ENCODE peak calls at places on chromosome 3, in seven cellular contexts. U is tibial artery, E is gastrocnemius medialis, H is cardiac fibroblast, Y is fibroblast of lung, L is stomach, N is heart left ventricle. W is an unnamed sample.
A peak's percentile ranks its signal among the peaks of the same experiment; 100 is the strongest.

GRCh38 chr3:185715091-185715490 is 109.8 kb downstream of the IGF2BP2 start:
- DNase-seq in H (peak; percentile 79), L (no peak), Y (peak; percentile 85), N (no peak), E (no peak), U (no peak), W (no peak)

GRCh38 chr3:64150527-64151238 is 74.6 kb downstream of the PRICKLE2 start:
- DNase-seq in N (peak; percentile 81), H (peak; percentile 82), E (no peak), Y (peak; percentile 92), L (peak; percentile 84), U (peak; percentile 87), W (peak; percentile 34)

GRCh38 chr3:126711361-126711760 is 7.3 kb downstream of the CHCHD6 start:
- DNase-seq in H (peak; percentile 10), U (no peak), N (no peak), Y (peak; percentile 61), L (no peak), E (no peak), W (no peak)

GRCh38 chr3:158802399-158803023 is 657 bp downstream of the MFSD1 start:
- DNase-seq in Y (no peak), E (peak; percentile 13), U (no peak), N (no peak), H (no peak), L (no peak), W (no peak)

GRCh38 chr3:4222574-4222973 is 80.6 kb upstream of the SETMAR start:
- DNase-seq in L (no peak), U (no peak), N (no peak), Y (no peak), E (no peak), H (no peak), W (no peak)

GRCh38 chr3:53996153-53996861 is 104.6 kb upstream of the SELENOK start:
- DNase-seq in N (no peak), H (no peak), E (no peak), U (no peak), Y (no peak), L (no peak), W (no peak)

GRCh38 chr3:165994293-165994692 is 157.1 kb upstream of the BCHE start:
- DNase-seq in N (no peak), Y (no peak), L (no peak), H (no peak), U (no peak), E (no peak), W (no peak)

GRCh38 chr3:52428151-52429005 is 16.5 kb downstream of the SEMA3G start:
- DNase-seq in H (peak; percentile 90), L (peak; percentile 70), Y (peak; percentile 66), U (peak; percentile 67), E (peak; percentile 63), N (peak; percentile 54), W (peak; percentile 65)

GRCh38 chr3:107660316-107660976 is 137.7 kb downstream of the BBX start:
- DNase-seq in L (no peak), N (no peak), Y (no peak), U (no peak), E (no peak), H (peak; percentile 78), W (no peak)

GRCh38 chr3:132180337-132180791 is 136.8 kb upstream of the ACP3 start:
- DNase-seq in N (no peak), L (no peak), H (peak; percentile 74), Y (peak; percentile 47), U (no peak), E (no peak), W (peak; percentile 60)

GRCh38 chr3:127020543-127020942 is 37.6 kb downstream of the PLXNA1 start:
- DNase-seq in Y (no peak), U (no peak), N (no peak), E (no peak), H (no peak), L (no peak), W (no peak)

GRCh38 chr3:16253601-16254000 is 11.1 kb downstream of the DPH3 start:
- DNase-seq in U (peak; percentile 93), Y (no peak), E (peak; percentile 88), L (no peak), H (peak; percentile 69), N (peak; percentile 77), W (no peak)

GRCh38 chr3:122676759-122677158 is 3.9 kb upstream of the PARP14 start:
- DNase-seq in E (no peak), U (no peak), H (peak; percentile 41), Y (peak; percentile 61), L (no peak), N (no peak), W (peak; percentile 37)

GRCh38 chr3:99549918-99550603 is 88.3 kb upstream of the COL8A1 start:
- DNase-seq in U (no peak), N (no peak), L (no peak), H (peak; percentile 58), E (no peak), Y (peak; percentile 67), W (no peak)

GRCh38 chr3:128323206-128324081 is 143.2 kb downstream of the DNAJB8 start:
- DNase-seq in H (no peak), U (no peak), E (no peak), Y (no peak), L (peak; percentile 69), N (peak; percentile 54), W (no peak)

GRCh38 chr3:5016218-5017161 is 37.3 kb downstream of the BHLHE40 start:
- DNase-seq in Y (peak; percentile 79), H (peak; percentile 62), L (peak; percentile 59), U (no peak), N (peak; percentile 80), E (peak; percentile 50), W (no peak)

GRCh38 chr3:187783098-187783497 is 37.8 kb upstream of the BCL6 start:
- DNase-seq in U (no peak), E (no peak), Y (peak; percentile 99), H (peak; percentile 89), L (peak; percentile 62), N (peak; percentile 59), W (peak; percentile 89)

GRCh38 chr3:182971637-182972036 is 8.7 kb downstream of the DCUN1D1 start:
- DNase-seq in N (no peak), H (peak; percentile 12), L (no peak), E (no peak), Y (peak; percentile 56), U (no peak), W (peak; percentile 19)

GRCh38 chr3:119579366-119580147 is at the start of gene ADPRH:
- DNase-seq in N (peak; percentile 94), U (peak; percentile 86), Y (peak; percentile 75), L (peak; percentile 84), E (peak; percentile 88), H (peak; percentile 69), W (no peak)

GRCh38 chr3:125107384-125107783 is 51.6 kb upstream of the HEG1 start:
- DNase-seq in U (no peak), N (no peak), L (no peak), Y (no peak), E (no peak), H (no peak), W (no peak)

GRCh38 chr3:39724233-39724846 is 85.1 kb upstream of the MYRIP start:
- DNase-seq in H (peak; percentile 41), E (no peak), L (no peak), Y (no peak), N (no peak), U (no peak), W (no peak)

GRCh38 chr3:186046838-186047237 is 62.1 kb downstream of the ETV5 start:
- DNase-seq in H (no peak), E (no peak), U (no peak), Y (no peak), L (no peak), N (no peak), W (no peak)

GRCh38 chr3:51388286-51389029 is 2.6 kb upstream of the RBM15B start:
- DNase-seq in U (peak; percentile 60), L (peak; percentile 41), Y (no peak), N (no peak), E (no peak), H (peak; percentile 20), W (no peak)

GRCh38 chr3:196694941-196695848 is 16.9 kb downstream of the CEP19 start:
- DNase-seq in U (no peak), E (no peak), L (no peak), H (no peak), Y (no peak), N (no peak), W (no peak)
- TF ChIP-seq CTCF in U (no peak), E (no peak), L (no peak), H (no peak), Y (no peak), N (no peak), W (no peak)

DNA sequence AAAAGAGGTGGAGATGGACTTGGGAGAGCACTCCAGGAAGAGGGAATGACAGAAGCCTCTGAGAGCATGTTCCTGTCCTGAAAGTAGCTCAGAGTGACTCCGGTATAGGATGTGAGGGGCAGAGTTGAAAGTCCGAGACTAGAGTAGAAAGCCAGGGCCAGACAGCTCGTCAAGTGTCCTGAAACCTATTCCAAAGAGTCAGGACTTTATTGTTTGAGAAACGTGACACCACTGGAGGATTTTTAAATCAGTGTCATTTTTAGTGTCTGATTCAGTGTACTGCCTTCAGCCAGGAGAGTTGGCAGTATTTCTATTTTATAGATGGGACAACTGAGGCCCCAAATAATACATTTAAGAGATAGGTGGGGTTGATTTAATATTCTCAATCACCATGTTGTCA is 1.6 kb upstream of the RBMS3 start:
- DNase-seq in U (no peak), N (no peak), Y (no peak), H (no peak), L (no peak), E (peak; percentile 26), W (no peak)
- H3K4me3 ChIP-seq in U (peak overlapping the region; percentile 64), N (peak overlapping the region; percentile 60), Y (peak overlapping the region; percentile 78), H (no peak overlapping the region), L (no peak overlapping the region), E (peak overlapping the region; percentile 71), W (no peak overlapping the region)

GRCh38 chr3:13105851-13106250 is 32.6 kb upstream of the IQSEC1 start:
- DNase-seq in E (no peak), Y (no peak), H (no peak), U (no peak), N (no peak), L (no peak), W (no peak)
- TF ChIP-seq CTCF in E (no peak), Y (no peak), H (no peak), U (no peak), N (no peak), L (no peak), W (no peak)

GRCh38 chr3:30642715-30643361 is 36.4 kb downstream of the TGFBR2 start:
- DNase-seq in L (no peak), N (no peak), U (no peak), H (no peak), Y (no peak), E (no peak), W (no peak)

GRCh38 chr3:30641612-30642251 is 35.3 kb downstream of the TGFBR2 start:
- DNase-seq in H (no peak), N (no peak), L (no peak), U (no peak), E (no peak), Y (no peak), W (no peak)

GRCh38 chr3:30645077-30645476 is 38.7 kb downstream of the TGFBR2 start:
- DNase-seq in E (no peak), U (no peak), N (no peak), Y (no peak), L (no peak), H (no peak), W (no peak)

GRCh38 chr3:30644615-30645014 is 38.2 kb downstream of the TGFBR2 start:
- DNase-seq in L (peak; percentile 40), N (peak; percentile 46), U (no peak), Y (peak; percentile 77), H (peak; percentile 76), E (peak; percentile 33), W (no peak)

GRCh38 chr3:30643763-30644462 is 37.5 kb downstream of the TGFBR2 start:
- DNase-seq in Y (no peak), U (no peak), L (peak; percentile 31), H (no peak), N (no peak), E (no peak), W (no peak)
- H3K4me3 ChIP-seq in Y (no peak overlapping the region), U (no peak overlapping the region), L (no peak overlapping the region), H (no peak overlapping the region), N (no peak overlapping the region), E (no peak overlapping the region), W (no peak overlapping the region)

GRCh38 chr3:112654979-112655378 is 14.0 kb upstream of the CCDC80 start:
- DNase-seq in H (no peak), Y (no peak), E (no peak), N (no peak), L (no peak), U (no peak), W (no peak)
- TF ChIP-seq CTCF in H (peak; percentile 17), Y (no peak), E (no peak), N (no peak), L (no peak), U (no peak), W (peak; percentile 21)